ENCODE peak calls at places on chromosomes 11 and 22, in nine cellular contexts. O is transverse colon; P is suprapubic skin; F is CD8-positive, alpha-beta memory T cell; R is fibroblast of the aortic adventitia; T is left ventricle myocardium inferior; Z is CD8-positive, alpha-beta T cell; G is HCT116; J is cardiac fibroblast. Q is an unnamed sample.

GRCh38 chr11:63564056-63564784 is 1.0 kb upstream of the PLAAT2 start:
- DNase-seq in Z (no peak), R (no peak), T (no peak), J (no peak), P (no peak), O (no peak), G (no peak), F (no peak), Q (no peak)

GRCh38 chr11:67006029-67006884 is 16.7 kb upstream of the SYT12 start:
- DNase-seq in F (no peak), O (no peak), J (peak; percentile 37), Z (no peak), R (peak; percentile 17), P (no peak), T (no peak), G (peak; percentile 62), Q (no peak)

GRCh38 chr11:1918436-1919315 is 827 bp upstream of the TNNT3 start:
- DNase-seq in T (no peak), R (no peak), J (no peak), F (no peak), O (no peak), P (no peak), G (no peak), Z (no peak), Q (no peak)

GRCh38 chr11:587978-588380 is 11.7 kb downstream of the PHRF1 start:
- DNase-seq in P (no peak), T (no peak), F (peak; percentile 60), Z (peak; percentile 44), O (no peak), G (no peak), J (peak; percentile 86), R (peak; percentile 14), Q (no peak)

GRCh38 chr11:69018924-69019323 is 5.9 kb upstream of the MRGPRF start:
- DNase-seq in J (no peak), P (no peak), F (no peak), R (peak; percentile 72), G (no peak), T (no peak), Z (no peak), O (no peak), Q (no peak)

GRCh38 chr22:25853078-25853477 is 111.1 kb downstream of the MYO18B start:
- DNase-seq in T (no peak), P (no peak), F (no peak), R (no peak), G (no peak), J (no peak), O (no peak), Z (no peak), Q (no peak)

GRCh38 chr11:66542362-66542761 is 3.5 kb downstream of the ZDHHC24 start:
- DNase-seq in P (no peak), T (no peak), G (no peak), Z (no peak), R (peak; percentile 57), F (no peak), J (peak; percentile 19), O (no peak), Q (no peak)

GRCh38 chr22:48579915-48580279 is 1247.8 kb downstream of the BRD1 start:
- DNase-seq in G (no peak), F (no peak), P (no peak), Z (no peak), R (no peak), J (no peak), T (no peak), O (no peak), Q (no peak)

GRCh38 chr11:130403301-130403804 is 25.1 kb downstream of the ADAMTS8 start:
- DNase-seq in R (peak; percentile 87), T (peak; percentile 53), F (no peak), O (peak; percentile 44), Z (no peak), J (peak; percentile 92), G (no peak), P (no peak), Q (no peak)

GRCh38 chr11:90496722-90497121 is 273.9 kb upstream of the CHORDC1 start:
- DNase-seq in F (no peak), G (no peak), P (no peak), J (no peak), O (no peak), Z (no peak), R (no peak), T (no peak), Q (no peak)

GRCh38 chr11:61999141-61999975 is 31.9 kb upstream of the FTH1 start:
- DNase-seq in P (no peak), O (no peak), R (no peak), Z (no peak), G (no peak), J (peak; percentile 54), T (no peak), F (no peak), Q (no peak)

GRCh38 chr11:94665116-94665659 is 98.0 kb downstream of the PIWIL4 start:
- DNase-seq in R (no peak), G (no peak), J (no peak), O (no peak), T (no peak), F (no peak), Z (no peak), P (no peak), Q (no peak)

GRCh38 chr22:37213941-37214340 is 1.7 kb upstream of the SSTR3 start:
- DNase-seq in O (no peak), T (no peak), G (no peak), F (no peak), R (no peak), J (no peak), Z (no peak), P (no peak), Q (no peak)

GRCh38 chr11:44893250-44894216 is 57.1 kb downstream of the TP53I11 start:
- DNase-seq in P (no peak), T (no peak), R (no peak), F (no peak), G (no peak), O (no peak), J (peak; percentile 5), Z (no peak), Q (peak; percentile 43)

GRCh38 chr22:23401910-23402274 is 178.2 kb downstream of the IGLL1 start:
- DNase-seq in J (no peak), G (no peak), F (no peak), O (no peak), Z (no peak), P (peak; percentile 74), R (no peak), T (no peak), Q (no peak)
- H3K4me3 ChIP-seq in J (no peak overlapping the region), G (peak overlapping the region; percentile 50), F (no peak overlapping the region), O (peak overlapping the region; percentile 33), Z (no peak overlapping the region), P (peak overlapping the region; percentile 40), R (no peak overlapping the region), T (peak overlapping the region; percentile 49), Q (peak overlapping the region; percentile 56)

GRCh38 chr22:29469755-29470154 is 10.3 kb upstream of the NEFH start:
- DNase-seq in G (no peak), Z (no peak), R (no peak), J (no peak), O (no peak), T (no peak), P (no peak), F (no peak), Q (no peak)
- H3K4me3 ChIP-seq in G (peak overlapping the region; percentile 45), Z (no peak overlapping the region), R (no peak overlapping the region), J (no peak overlapping the region), O (peak overlapping the region; percentile 25), T (no peak overlapping the region), P (peak overlapping the region; percentile 27), F (peak overlapping the region; percentile 47), Q (no peak overlapping the region)

GRCh38 chr22:45452565-45453449 is 39.3 kb downstream of the RIBC2 start:
- DNase-seq in J (no peak), P (no peak), G (no peak), F (no peak), R (peak; percentile 56), Z (no peak), T (no peak), O (no peak), Q (no peak)
- H3K4me3 ChIP-seq in J (no peak overlapping the region), P (no peak overlapping the region), G (no peak overlapping the region), F (no peak overlapping the region), R (no peak overlapping the region), Z (no peak overlapping the region), T (no peak overlapping the region), O (no peak overlapping the region), Q (no peak overlapping the region)

DNA sequence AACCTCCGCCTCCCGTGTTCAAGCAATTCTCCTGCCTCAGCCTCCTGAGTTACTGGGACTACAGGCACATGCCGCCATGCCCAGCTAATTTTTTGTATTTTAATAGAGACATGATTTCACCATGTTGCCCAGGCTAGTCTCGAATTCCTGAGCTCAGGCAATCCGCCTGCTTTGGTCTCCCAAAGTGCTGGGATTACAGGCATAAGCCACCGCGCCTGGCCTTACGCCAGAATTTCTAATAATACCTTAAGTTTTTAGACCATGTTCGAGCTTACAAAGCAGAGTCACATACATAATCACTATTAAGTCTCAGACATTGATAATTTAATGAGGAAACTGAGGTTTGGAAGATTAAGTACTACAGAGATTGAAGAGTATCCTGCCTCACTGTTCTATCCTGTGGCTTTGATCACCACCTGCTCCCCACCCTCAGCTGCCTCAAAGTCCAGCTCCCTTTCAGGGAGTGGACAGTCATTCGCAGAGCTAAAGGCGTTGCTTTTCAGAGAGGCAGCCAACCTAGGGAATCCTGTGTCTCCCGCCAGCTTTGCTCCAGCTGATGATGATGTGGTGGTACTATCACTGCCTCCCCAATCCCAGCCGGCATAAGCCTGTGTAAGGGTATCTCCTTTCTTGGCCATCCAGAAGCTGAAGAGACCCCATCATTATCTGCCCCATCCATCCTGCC is 7.7 kb downstream of the UBASH3B start:
- DNase-seq in O (no peak), G (no peak), T (no peak), J (no peak), Z (no peak), P (no peak), R (no peak), F (no peak), Q (no peak)
- H3K4me3 ChIP-seq in O (no peak overlapping the region), G (no peak overlapping the region), T (no peak overlapping the region), J (no peak overlapping the region), Z (no peak overlapping the region), P (no peak overlapping the region), R (no peak overlapping the region), F (no peak overlapping the region), Q (no peak overlapping the region)

DNA sequence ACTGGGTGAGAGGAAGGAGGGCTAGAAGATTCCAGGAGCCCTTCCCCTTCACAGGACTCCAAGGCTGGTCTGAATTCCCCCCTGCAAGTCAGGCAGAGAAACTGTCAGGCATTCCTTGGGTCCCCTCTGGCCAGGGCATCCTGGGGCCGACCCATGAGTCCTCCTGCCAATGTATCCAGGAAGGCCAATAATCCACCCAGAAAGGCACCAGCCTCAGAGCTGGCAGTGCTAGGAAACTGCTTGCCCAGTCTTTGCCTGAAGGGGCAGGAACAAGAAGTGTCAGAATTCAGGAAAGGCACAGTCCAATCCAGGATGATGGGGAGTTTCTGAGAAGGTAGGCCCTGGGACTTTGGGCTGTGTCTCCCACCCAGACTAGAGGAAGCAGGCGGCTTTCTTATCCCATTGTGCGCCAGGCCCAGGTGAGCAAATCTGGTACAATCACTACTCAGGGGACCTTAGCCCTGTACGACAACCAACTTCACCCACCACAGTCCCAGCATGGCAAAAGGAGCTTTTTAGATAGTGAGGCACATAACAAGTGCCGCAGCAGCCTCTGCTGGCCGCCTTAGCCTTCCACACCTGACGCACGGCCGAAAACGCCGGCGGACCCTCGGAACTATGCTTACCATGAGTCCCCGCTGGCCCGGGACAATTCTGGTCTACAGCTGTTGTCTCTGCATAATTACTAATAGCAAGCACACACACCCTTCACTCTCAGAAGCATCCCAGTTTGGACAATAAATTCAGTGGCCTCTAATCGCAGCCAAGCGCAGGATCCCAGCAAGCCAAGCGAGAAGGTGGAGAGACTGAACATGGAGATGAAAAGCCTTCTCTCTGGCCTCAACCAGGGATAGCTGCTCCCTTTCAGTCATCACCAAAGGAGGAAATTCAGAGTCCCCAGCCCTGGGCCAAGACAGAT is 40.7 kb downstream of the BUD13 start:
- DNase-seq in P (peak; percentile 52), O (no peak), G (no peak), F (no peak), R (no peak), Z (no peak), T (no peak), J (no peak), Q (no peak)
- H3K4me3 ChIP-seq in P (no peak overlapping the region), O (no peak overlapping the region), G (no peak overlapping the region), F (no peak overlapping the region), R (no peak overlapping the region), Z (no peak overlapping the region), T (no peak overlapping the region), J (no peak overlapping the region), Q (no peak overlapping the region)